ENCODE peak calls at places on chromosomes 7 and 10, in six cellular contexts. F, S, E, P, B and K are unnamed samples.

GRCh38 chr10:79435271-79436065 is 10.0 kb downstream of the ZCCHC24 start:
- DNase-seq in F (no peak), S (no peak), E (peak), P (no peak), B (peak), K (no peak)

GRCh38 chr7:118214051-118214832 is 10.3 kb upstream of the ANKRD7 start:
- DNase-seq in F (peak), S (peak), E (peak), P (peak), B (peak), K (peak)

GRCh38 chr7:141208539-141208938 is 134.7 kb downstream of the TMEM178B start:
- DNase-seq in F (no peak), S (no peak), E (no peak), P (no peak), B (no peak), K (no peak)

GRCh38 chr10:43971306-43971705 is 322.6 kb upstream of the ZNF32 start:
- DNase-seq in F (no peak), S (no peak), E (no peak), P (no peak), B (peak), K (no peak)

GRCh38 chr7:115124409-115124939 is 202.6 kb downstream of the MDFIC start:
- DNase-seq in F (no peak), S (no peak), E (no peak), P (no peak), B (no peak), K (no peak)

GRCh38 chr7:8378349-8379019 is 54.9 kb upstream of the NXPH1 start:
- DNase-seq in F (no peak), S (no peak), E (no peak), P (no peak), B (no peak), K (no peak)

GRCh38 chr10:5779753-5780152 is 33.5 kb downstream of the GDI2 start:
- DNase-seq in F (no peak), S (no peak), E (no peak), P (no peak), B (no peak), K (no peak)

GRCh38 chr10:79981673-79982485 is 33.0 kb upstream of the SFTPD start:
- DNase-seq in F (no peak), S (peak), E (peak), P (peak), B (no peak), K (peak)

GRCh38 chr7:33666526-33666925 is 238.8 kb upstream of the BMPER start:
- DNase-seq in F (no peak), S (no peak), E (no peak), P (no peak), B (no peak), K (no peak)

GRCh38 chr10:52423369-52423768 is 109.3 kb downstream of the DKK1 start:
- DNase-seq in F (no peak), S (no peak), E (no peak), P (no peak), B (no peak), K (no peak)

GRCh38 chr7:87344446-87344845 is 1.0 kb upstream of the CROT start:
- DNase-seq in F (no peak), S (no peak), E (no peak), P (no peak), B (no peak), K (no peak)

GRCh38 chr7:86978804-86979506 is 80.5 kb downstream of the ELAPOR2 start:
- DNase-seq in F (no peak), S (no peak), E (no peak), P (no peak), B (no peak), K (peak)

GRCh38 chr10:24917979-24918378 is 34.4 kb downstream of the PRTFDC1 start:
- DNase-seq in F (no peak), S (no peak), E (no peak), P (no peak), B (no peak), K (no peak)

GRCh38 chr7:151087247-151088018 is 1.2 kb downstream of the AGAP3 start:
- DNase-seq in F (no peak), S (peak), E (peak), P (peak), B (peak), K (no peak)

GRCh38 chr10:132519382-132520146 is 18.0 kb upstream of the INPP5A start:
- DNase-seq in F (no peak), S (no peak), E (peak), P (no peak), B (peak), K (no peak)

GRCh38 chr7:5692112-5692844 is 89.2 kb downstream of the RNF216 start:
- DNase-seq in F (peak), S (peak), E (peak), P (peak), B (peak), K (no peak)

GRCh38 chr10:131453772-131454634 is 142.5 kb upstream of the TCERG1L start:
- DNase-seq in F (peak), S (peak), E (no peak), P (no peak), B (no peak), K (peak)

DNA sequence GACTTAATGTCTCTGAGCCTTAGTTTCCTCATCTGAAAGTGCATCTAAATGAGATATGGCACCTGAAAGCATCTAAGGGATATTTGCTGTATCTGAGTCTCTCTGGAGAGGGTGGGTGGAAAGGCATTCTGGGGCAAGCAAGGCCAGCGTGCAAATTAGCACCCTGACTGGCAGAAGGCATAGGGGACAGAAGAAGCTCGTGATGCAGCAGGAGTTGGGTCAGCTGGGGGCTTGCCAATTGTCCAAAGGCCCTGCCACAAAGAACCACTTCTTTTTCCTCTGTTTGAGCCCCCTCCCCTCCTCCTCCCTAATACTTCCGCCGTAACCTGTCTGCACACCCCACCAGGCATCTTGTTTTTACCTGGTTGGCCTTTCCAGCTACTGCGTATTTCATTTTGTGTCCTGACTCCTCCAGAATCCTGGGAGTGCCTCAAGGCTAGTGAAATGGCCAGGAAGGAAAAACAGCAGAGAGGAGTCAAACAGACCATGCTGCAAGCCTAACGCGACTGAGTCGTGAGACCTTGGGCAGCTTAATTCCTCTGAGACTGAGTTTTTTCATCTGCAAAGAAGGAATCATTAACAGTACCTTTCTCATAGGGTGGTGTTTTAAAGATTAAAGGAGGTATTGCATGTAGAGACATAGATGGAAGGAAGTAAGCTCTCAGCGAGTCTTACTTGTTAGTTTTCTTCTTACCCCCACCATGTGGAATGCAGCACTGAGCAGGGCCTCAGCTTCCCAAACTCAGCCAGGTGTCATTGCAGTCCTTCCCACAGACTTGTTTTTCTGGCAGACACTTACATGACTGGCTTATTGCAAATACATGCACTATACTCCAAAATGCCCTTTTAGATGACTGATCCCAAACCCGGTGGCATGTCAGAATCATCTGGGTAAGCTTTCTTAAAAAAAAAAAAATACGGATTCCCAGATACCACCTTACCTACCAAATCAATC is 49.1 kb upstream of the MXI1 start:
- DNase-seq in F (peak), S (no peak), E (no peak), P (no peak), B (peak), K (no peak)
- H3K4me3 ChIP-seq in F (no peak), S (no peak), E (no peak), P (no peak), B (no peak), K (no peak)

GRCh38 chr10:12710157-12710556 is 291.4 kb downstream of the CCDC3 start:
- DNase-seq in F (no peak), S (no peak), E (no peak), P (no peak), B (no peak), K (no peak)
- H3K4me3 ChIP-seq in F (no peak), S (no peak), E (no peak), P (no peak), B (no peak), K (no peak)

DNA sequence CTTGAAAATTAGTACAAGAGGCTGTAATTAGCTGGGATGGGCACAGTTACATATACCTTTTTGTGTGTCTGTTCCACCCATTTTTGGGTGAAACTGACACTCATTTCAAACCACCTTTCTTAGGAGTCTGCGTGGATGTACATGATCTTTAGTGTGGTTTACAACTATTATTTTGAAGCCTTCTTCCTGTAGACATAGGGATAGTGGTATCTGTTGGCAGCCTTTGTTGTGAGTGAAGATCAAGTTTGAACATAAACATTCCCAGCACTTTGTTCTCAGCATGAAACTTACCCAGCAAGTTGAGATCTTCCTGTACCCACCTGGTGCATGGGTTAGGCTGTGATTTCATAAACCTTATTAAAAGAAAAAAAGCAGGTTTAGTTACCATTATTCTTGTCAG is 2.0 kb downstream of the BAG3 start:
- DNase-seq in F (no peak), S (no peak), E (no peak), P (no peak), B (no peak), K (peak)
- H3K4me3 ChIP-seq in F (peak), S (peak), E (peak), P (peak), B (peak), K (peak)

DNA sequence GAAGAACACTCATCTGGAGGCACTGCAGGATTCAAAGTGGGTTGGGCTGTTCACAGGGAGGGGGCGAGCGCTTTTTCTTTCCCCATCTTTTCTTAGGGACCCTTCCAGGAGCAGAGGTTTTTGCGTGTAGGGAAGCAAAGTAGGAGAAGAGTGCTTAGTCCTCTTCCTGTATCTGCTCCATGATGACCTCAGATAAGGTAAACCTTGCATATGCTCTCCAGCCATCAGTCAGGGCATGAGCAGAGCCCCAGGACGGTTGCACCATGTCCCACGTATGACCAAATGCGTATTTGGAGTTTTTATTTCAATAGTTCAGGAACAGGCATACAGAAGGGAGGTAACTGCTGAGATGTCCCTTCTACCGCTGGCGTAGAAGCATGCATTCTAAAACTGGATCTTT is 253.4 kb upstream of the INHBA start:
- DNase-seq in F (no peak), S (no peak), E (no peak), P (no peak), B (no peak), K (no peak)
- H3K4me3 ChIP-seq in F (no peak), S (no peak), E (peak), P (no peak), B (no peak), K (no peak)

DNA sequence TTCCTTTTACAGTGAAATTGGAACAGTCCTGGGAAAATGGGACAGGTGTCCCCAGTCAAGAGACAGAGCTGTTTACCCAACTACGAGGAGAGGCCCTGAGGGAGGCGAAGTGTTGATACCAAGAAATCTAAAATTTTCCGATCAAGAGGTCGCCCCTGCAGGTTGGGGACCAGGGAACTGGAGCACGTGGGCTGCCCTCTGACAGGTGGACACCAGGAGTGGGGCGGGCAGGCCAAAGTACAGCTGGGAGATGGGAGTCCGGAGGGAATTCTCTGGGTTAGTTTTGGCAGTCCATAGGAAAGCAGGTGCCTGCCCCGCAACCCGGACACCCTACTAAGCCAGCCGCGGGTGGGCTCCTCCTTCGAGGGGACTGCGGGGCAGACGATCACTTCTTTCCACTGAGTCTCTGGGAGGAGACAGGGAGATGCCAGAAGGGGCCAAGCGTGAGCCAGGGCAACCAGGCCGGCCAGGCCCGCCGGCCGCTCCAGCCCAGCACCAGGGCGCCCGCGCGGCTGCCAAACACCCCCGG is 942 bp upstream of the CAMK1D start:
- DNase-seq in F (no peak), S (peak), E (peak), P (no peak), B (no peak), K (no peak)
- H3K4me3 ChIP-seq in F (peak), S (peak), E (peak), P (peak), B (peak), K (peak)